ENCODE peak calls at places on chromosomes 6 and 20, in eight cellular contexts. J, P, C, V, S, R, H and Z are unnamed samples.

GRCh38 chr6:10582774-10583508 is 61.8 kb downstream of the GCNT2 start:
- DNase-seq in J (no peak), P (no peak), C (no peak), V (no peak), S (no peak), R (no peak), H (no peak), Z (no peak)

GRCh38 chr6:122692175-122692598 is 82.0 kb downstream of the PKIB start:
- DNase-seq in J (no peak), P (no peak), C (no peak), V (no peak), S (peak; percentile 24), R (peak; percentile 46), H (no peak), Z (no peak)

GRCh38 chr6:10543488-10543887 is 22.3 kb downstream of the GCNT2 start:
- DNase-seq in J (no peak), P (no peak), C (no peak), V (no peak), S (no peak), R (no peak), H (no peak), Z (no peak)

GRCh38 chr6:116210750-116211425 is 43.0 kb downstream of the TSPYL4 start:
- DNase-seq in J (no peak), P (no peak), C (no peak), V (no peak), S (peak; percentile 84), R (peak; percentile 78), H (peak; percentile 33), Z (peak; percentile 8)

GRCh38 chr20:50678213-50678898 is 13.0 kb downstream of the RIPOR3 start:
- DNase-seq in J (no peak), P (no peak), C (no peak), V (no peak), S (no peak), R (no peak), H (peak; percentile 62), Z (no peak)

GRCh38 chr20:56554869-56555268 is 21.8 kb downstream of the FAM209B start:
- DNase-seq in J (no peak), P (no peak), C (no peak), V (no peak), S (peak; percentile 96), R (peak; percentile 97), H (peak; percentile 92), Z (peak; percentile 53)

GRCh38 chr6:151617539-151617938 is 123.7 kb downstream of the CCDC170 start:
- DNase-seq in J (no peak), P (no peak), C (no peak), V (no peak), S (no peak), R (no peak), H (no peak), Z (no peak)

GRCh38 chr6:143838395-143838794 is 4.7 kb upstream of the LTV1 start:
- DNase-seq in J (no peak), P (no peak), C (no peak), V (no peak), S (no peak), R (no peak), H (no peak), Z (no peak)

GRCh38 chr20:62762376-62762775 is 33.9 kb upstream of the MRGBP start:
- DNase-seq in J (no peak), P (no peak), C (no peak), V (peak; percentile 46), S (no peak), R (no peak), H (no peak), Z (no peak)

GRCh38 chr6:6033858-6034257 is 27.1 kb upstream of the NRN1 start:
- DNase-seq in J (no peak), P (no peak), C (no peak), V (no peak), S (no peak), R (no peak), H (no peak), Z (no peak)

GRCh38 chr6:113397229-113397628 is 459.9 kb upstream of the MARCKS start:
- DNase-seq in J (no peak), P (no peak), C (no peak), V (no peak), S (no peak), R (no peak), H (no peak), Z (no peak)

GRCh38 chr6:122673345-122673961 is 63.2 kb downstream of the PKIB start:
- DNase-seq in J (no peak), P (no peak), C (no peak), V (no peak), S (no peak), R (no peak), H (no peak), Z (no peak)

GRCh38 chr20:63252157-63252780 is 2.0 kb downstream of the NKAIN4 start:
- DNase-seq in J (no peak), P (peak; percentile 36), C (no peak), V (no peak), S (no peak), R (no peak), H (no peak), Z (no peak)

GRCh38 chr6:42522021-42522420 is 41.8 kb upstream of the UBR2 start:
- DNase-seq in J (no peak), P (no peak), C (no peak), V (no peak), S (no peak), R (peak; percentile 14), H (no peak), Z (no peak)

GRCh38 chr6:168983925-168984324 is 269.7 kb downstream of the THBS2 start:
- DNase-seq in J (no peak), P (no peak), C (no peak), V (no peak), S (no peak), R (no peak), H (no peak), Z (no peak)

GRCh38 chr6:16676376-16676775 is 84.9 kb downstream of the ATXN1 start:
- DNase-seq in J (no peak), P (no peak), C (no peak), V (no peak), S (no peak), R (no peak), H (no peak), Z (no peak)

GRCh38 chr20:16437387-16437990 is 135.8 kb downstream of the KIF16B start:
- DNase-seq in J (no peak), P (no peak), C (no peak), V (no peak), S (no peak), R (no peak), H (no peak), Z (no peak)

GRCh38 chr20:48630342-48631075 is 197.3 kb downstream of the PREX1 start:
- DNase-seq in J (no peak), P (no peak), C (no peak), V (peak; percentile 44), S (no peak), R (no peak), H (no peak), Z (no peak)

GRCh38 chr6:26415791-26416190 is 13.7 kb downstream of the BTN3A1 start:
- DNase-seq in J (no peak), P (no peak), C (no peak), V (no peak), S (peak; percentile 15), R (peak; percentile 42), H (no peak), Z (no peak)

GRCh38 chr20:10536531-10536930 is 101.4 kb downstream of the SLX4IP start:
- DNase-seq in J (no peak), P (no peak), C (no peak), V (no peak), S (peak; percentile 39), R (no peak), H (peak; percentile 52), Z (no peak)

GRCh38 chr20:23515250-23515939 is 24.5 kb downstream of the CST8 start:
- DNase-seq in J (no peak), P (no peak), C (no peak), V (no peak), S (no peak), R (peak; percentile 7), H (no peak), Z (no peak)

GRCh38 chr6:7402746-7403145 is 13.1 kb downstream of the RIOK1 start:
- DNase-seq in J (no peak), P (no peak), C (no peak), V (peak; percentile 51), S (no peak), R (no peak), H (no peak), Z (no peak)

GRCh38 chr6:104134876-104135275 is 724.8 kb downstream of the HACE1 start:
- DNase-seq in J (no peak), P (no peak), C (no peak), V (no peak), S (no peak), R (no peak), H (no peak), Z (no peak)

GRCh38 chr6:13733178-13733851 is 21.7 kb upstream of the RANBP9 start:
- DNase-seq in J (no peak), P (peak; percentile 1), C (no peak), V (peak; percentile 59), S (peak; percentile 89), R (peak; percentile 92), H (peak; percentile 26), Z (peak; percentile 14)

GRCh38 chr6:166112580-166112979 is 55.1 kb downstream of the TBXT start:
- DNase-seq in J (no peak), P (no peak), C (no peak), V (no peak), S (peak; percentile 92), R (peak; percentile 96), H (peak; percentile 71), Z (peak; percentile 32)

GRCh38 chr20:25077610-25078169 is 4.3 kb downstream of the VSX1 start:
- DNase-seq in J (no peak), P (no peak), C (no peak), V (no peak), S (peak; percentile 39), R (peak; percentile 59), H (peak; percentile 49), Z (no peak)

GRCh38 chr20:62548483-62548882 is 72.7 kb upstream of the GATA5 start:
- DNase-seq in J (no peak), P (no peak), C (no peak), V (no peak), S (no peak), R (no peak), H (no peak), Z (no peak)

GRCh38 chr6:5730586-5731263 is 276.0 kb downstream of the NRN1 start:
- DNase-seq in J (no peak), P (no peak), C (no peak), V (no peak), S (peak; percentile 18), R (peak; percentile 67), H (no peak), Z (no peak)

GRCh38 chr6:157235600-157236039 is 87.7 kb downstream of the TMEM242 start:
- DNase-seq in J (peak; percentile 38), P (peak; percentile 23), C (peak; percentile 43), V (peak; percentile 84), S (peak; percentile 52), R (peak; percentile 87), H (peak; percentile 70), Z (peak; percentile 63)

GRCh38 chr6:4055420-4056041 is 23.4 kb downstream of the FAM217A start:
- DNase-seq in J (no peak), P (no peak), C (no peak), V (no peak), S (peak; percentile 89), R (peak; percentile 85), H (peak; percentile 70), Z (no peak)

GRCh38 chr20:51341581-51341980 is 200.9 kb downstream of the NFATC2 start:
- DNase-seq in J (no peak), P (no peak), C (no peak), V (no peak), S (peak; percentile 77), R (no peak), H (no peak), Z (no peak)

GRCh38 chr6:89139509-89140346 is 6.1 kb upstream of the PM20D2 start:
- DNase-seq in J (no peak), P (no peak), C (no peak), V (no peak), S (peak; percentile 13), R (peak; percentile 39), H (no peak), Z (no peak)

GRCh38 chr6:154950979-154951378 is 44.1 kb upstream of the TIAM2 start:
- DNase-seq in J (no peak), P (no peak), C (no peak), V (no peak), S (no peak), R (no peak), H (no peak), Z (no peak)

GRCh38 chr6:53734473-53735299 is 60.1 kb upstream of the LRRC1 start:
- DNase-seq in J (no peak), P (no peak), C (no peak), V (peak; percentile 53), S (peak; percentile 78), R (peak; percentile 68), H (peak; percentile 77), Z (no peak)